ENCODE peak calls at places on chromosomes 1 and 21, in five cellular contexts. B is tibial nerve, Q is OCI-LY7, G is IMR-90, Y is lung. E is an unnamed sample.

GRCh38 chr1:10507111-10507879 is 32.5 kb downstream of the PEX14 start:
- DNase-seq in B (peak; percentile 68), Q (peak; percentile 61), G (peak; percentile 83), Y (peak; percentile 64), E (no peak)

GRCh38 chr1:11617314-11617713 is 36.9 kb downstream of the FBXO2 start:
- DNase-seq in B (no peak), Q (no peak), G (no peak), Y (no peak), E (no peak)

GRCh38 chr1:43776043-43776761 is 68.9 kb downstream of the ST3GAL3 start:
- DNase-seq in B (no peak), Q (no peak), G (peak; percentile 89), Y (no peak), E (no peak)

GRCh38 chr1:5943373-5944068 is 48.7 kb downstream of the NPHP4 start:
- DNase-seq in B (no peak), Q (no peak), G (no peak), Y (no peak), E (no peak)

GRCh38 chr1:6889875-6890480 is 104.7 kb downstream of the CAMTA1 start:
- DNase-seq in B (peak; percentile 51), Q (peak; percentile 66), G (peak; percentile 68), Y (peak; percentile 56), E (peak; percentile 78)

GRCh38 chr1:198162091-198162767 is 5.4 kb downstream of the NEK7 start:
- DNase-seq in B (no peak), Q (peak; percentile 42), G (no peak), Y (no peak), E (no peak)

GRCh38 chr1:64623750-64624445 is 121.0 kb upstream of the RAVER2 start:
- DNase-seq in B (no peak), Q (no peak), G (peak; percentile 41), Y (no peak), E (no peak)

GRCh38 chr1:198030682-198031081 is 113.5 kb downstream of the LHX9 start:
- DNase-seq in B (no peak), Q (no peak), G (peak; percentile 53), Y (no peak), E (no peak)

GRCh38 chr1:21324368-21325137 is 34.3 kb upstream of the ECE1 start:
- DNase-seq in B (peak; percentile 71), Q (peak; percentile 35), G (peak; percentile 91), Y (peak; percentile 88), E (peak; percentile 76)

GRCh38 chr1:222880586-222880985 is 65.7 kb downstream of the DISP1 start:
- DNase-seq in B (no peak), Q (no peak), G (peak; percentile 84), Y (no peak), E (no peak)

GRCh38 chr1:154222518-154222917 is 1.8 kb downstream of the UBAP2L start:
- DNase-seq in B (no peak), Q (no peak), G (no peak), Y (no peak), E (no peak)

GRCh38 chr1:55232448-55233148 is 17.4 kb upstream of the USP24 start:
- DNase-seq in B (no peak), Q (no peak), G (no peak), Y (no peak), E (no peak)

GRCh38 chr1:180501865-180502360 is 464 bp downstream of the ACBD6 start:
- DNase-seq in B (no peak), Q (peak; percentile 63), G (no peak), Y (no peak), E (no peak)

GRCh38 chr1:68254667-68255226 is 22.4 kb upstream of the WLS start:
- DNase-seq in B (no peak), Q (no peak), G (no peak), Y (no peak), E (no peak)

GRCh38 chr1:109923131-109923945 is 12.7 kb downstream of the CSF1 start:
- DNase-seq in B (no peak), Q (peak; percentile 13), G (no peak), Y (no peak), E (peak; percentile 56)

GRCh38 chr1:206117151-206117948 is at the start of gene AVPR1B:
- DNase-seq in B (no peak), Q (no peak), G (peak; percentile 15), Y (no peak), E (no peak)

GRCh38 chr21:44337941-44338895 is 972 bp downstream of the CFAP410 start:
- DNase-seq in B (peak; percentile 69), Q (peak; percentile 47), G (peak; percentile 47), Y (peak; percentile 63), E (no peak)

GRCh38 chr1:96969656-96970163 is 248.1 kb downstream of the PTBP2 start:
- DNase-seq in B (no peak), Q (no peak), G (no peak), Y (no peak), E (no peak)

GRCh38 chr1:53135735-53136114 is 6.7 kb downstream of the SLC1A7 start:
- DNase-seq in B (peak; percentile 61), Q (no peak), G (peak; percentile 89), Y (no peak), E (no peak)

GRCh38 chr1:155777541-155777940 is 79.5 kb downstream of the GON4L start:
- DNase-seq in B (no peak), Q (no peak), G (no peak), Y (no peak), E (no peak)

GRCh38 chr1:218339267-218339831 is 5.8 kb upstream of the TGFB2 start:
- DNase-seq in B (peak; percentile 24), Q (peak; percentile 35), G (peak; percentile 62), Y (no peak), E (no peak)

GRCh38 chr1:92096317-92096716 is 16.2 kb downstream of the BTBD8 start:
- DNase-seq in B (no peak), Q (no peak), G (peak; percentile 38), Y (no peak), E (no peak)

GRCh38 chr1:88618331-88618730 is 65.7 kb upstream of the PKN2 start:
- DNase-seq in B (no peak), Q (peak; percentile 19), G (no peak), Y (no peak), E (no peak)

GRCh38 chr1:172818841-172819527 is 160.1 kb downstream of the FASLG start:
- DNase-seq in B (no peak), Q (peak; percentile 91), G (no peak), Y (no peak), E (no peak)

GRCh38 chr1:164624393-164624792 is 65.4 kb downstream of the PBX1 start:
- DNase-seq in B (no peak), Q (no peak), G (no peak), Y (no peak), E (no peak)

GRCh38 chr1:164623805-164624204 is 64.8 kb downstream of the PBX1 start:
- DNase-seq in B (no peak), Q (no peak), G (no peak), Y (no peak), E (no peak)

GRCh38 chr1:164622057-164622840 is 63.3 kb downstream of the PBX1 start:
- DNase-seq in B (no peak), Q (no peak), G (no peak), Y (no peak), E (no peak)

GRCh38 chr1:164628758-164629157 is 69.8 kb downstream of the PBX1 start:
- DNase-seq in B (no peak), Q (no peak), G (no peak), Y (no peak), E (no peak)

DNA sequence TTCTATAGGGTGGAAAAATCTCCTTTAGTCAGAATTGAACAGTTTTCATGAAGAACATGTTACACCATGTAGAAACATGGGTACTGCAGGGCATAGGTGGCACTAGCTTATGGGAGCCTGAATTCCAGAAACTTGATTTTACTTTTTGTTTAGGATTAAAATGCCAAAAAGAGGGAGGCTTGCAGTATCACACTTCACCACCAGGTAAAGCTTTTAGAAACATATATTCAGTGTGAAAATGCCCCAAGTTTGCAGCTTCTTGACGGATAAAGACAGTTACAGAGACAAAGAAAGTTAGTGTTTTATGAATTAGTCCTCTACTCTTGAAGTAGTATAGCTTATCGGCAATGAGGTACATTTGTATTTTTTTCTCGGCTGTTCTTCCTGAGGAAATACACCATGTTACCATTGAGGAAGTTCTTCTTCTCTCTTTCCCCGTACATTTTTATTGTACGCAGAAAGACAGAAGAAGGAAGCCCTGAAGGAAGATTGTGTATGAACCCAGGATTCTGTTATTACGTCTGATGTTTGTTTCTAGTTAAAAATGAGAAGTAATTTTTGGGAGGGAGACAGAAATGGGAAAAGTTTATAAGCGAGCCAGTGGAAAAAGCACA is 66.1 kb downstream of the PBX1 start:
- DNase-seq in B (no peak), Q (peak; percentile 2), G (no peak), Y (no peak), E (no peak)
- TF ChIP-seq CTCF in B (peak; percentile 38), Q (peak; percentile 10), G (peak; percentile 38), Y (no peak), E (no peak)

GRCh38 chr1:164382384-164382783 is 176.6 kb upstream of the PBX1 start:
- DNase-seq in B (no peak), Q (no peak), G (no peak), Y (no peak), E (no peak)
- H3K9me3 ChIP-seq in B (no peaks in the 10 kb centered on the region), Q (no peaks in the 10 kb centered on the region), G (no peaks in the 10 kb centered on the region), Y (no peaks in the 10 kb centered on the region), E (no peaks in the 10 kb centered on the region)

GRCh38 chr1:46199233-46199749 is 1.1 kb upstream of the POMGNT1 start:
- DNase-seq in B (no peak), Q (peak; percentile 34), G (no peak), Y (no peak), E (no peak)

GRCh38 chr1:46197551-46198025 is 646 bp downstream of the POMGNT1 start:
- DNase-seq in B (no peak), Q (no peak), G (no peak), Y (no peak), E (no peak)

GRCh38 chr1:46196609-46197008 is 1.6 kb downstream of the POMGNT1 start:
- DNase-seq in B (no peak), Q (no peak), G (no peak), Y (no peak), E (no peak)

GRCh38 chr1:46194641-46195179 is 3.5 kb downstream of the POMGNT1 start:
- DNase-seq in B (no peak), Q (no peak), G (no peak), Y (no peak), E (no peak)

GRCh38 chr1:46198026-46198826 is at the start of gene POMGNT1:
- DNase-seq in B (peak; percentile 47), Q (peak; percentile 76), G (peak; percentile 39), Y (peak; percentile 65), E (peak; percentile 84)
- TF ChIP-seq CTCF in B (no peak), Q (peak; percentile 69), G (peak; percentile 18), Y (no peak), E (no peak)

GRCh38 chr21:40620386-40621145 is 226.4 kb downstream of the DSCAM start:
- DNase-seq in B (no peak), Q (no peak), G (no peak), Y (no peak), E (no peak)

GRCh38 chr21:40625991-40626390 is 221.0 kb downstream of the DSCAM start:
- DNase-seq in B (no peak), Q (no peak), G (no peak), Y (no peak), E (no peak)

GRCh38 chr21:40623550-40623949 is 223.4 kb downstream of the DSCAM start:
- DNase-seq in B (no peak), Q (no peak), G (no peak), Y (no peak), E (no peak)

GRCh38 chr21:40618216-40618615 is 228.7 kb downstream of the DSCAM start:
- DNase-seq in B (no peak), Q (no peak), G (no peak), Y (no peak), E (no peak)

GRCh38 chr21:40622531-40622930 is 224.4 kb downstream of the DSCAM start:
- DNase-seq in B (no peak), Q (no peak), G (no peak), Y (no peak), E (no peak)
- H3K9me3 ChIP-seq in B (no peaks in the 10 kb centered on the region), Q (peaks cover 8% of the 10 kb centered on the region), G (peaks cover 8% of the 10 kb centered on the region), Y (peaks cover 2% of the 10 kb centered on the region), E (no peaks in the 10 kb centered on the region)